ENCODE peak calls at places on chromosomes 7 and 10, in five cellular contexts. N is NCI-H1436, Z is HT1080, T is IMR-90, Q is WTC11. J is an unnamed sample.

GRCh38 chr7:27148776-27149641 is 1.4 kb upstream of the HOXA6 start:
- DNase-seq in N (no peak), Z (no peak), T (no peak), Q (no peak), J (peak; percentile 41)

GRCh38 chr7:28626629-28627262 is 214.4 kb downstream of the CREB5 start:
- DNase-seq in N (peak; percentile 38), Z (peak; percentile 24), T (peak; percentile 36), Q (peak; percentile 70), J (no peak)

GRCh38 chr10:67779455-67780205 is 58.4 kb downstream of the DNAJC12 start:
- DNase-seq in N (peak; percentile 43), Z (peak; percentile 67), T (peak; percentile 84), Q (peak; percentile 54), J (peak; percentile 61)

GRCh38 chr7:50497068-50497642 is 47.0 kb upstream of the FIGNL1 start:
- DNase-seq in N (no peak), Z (peak; percentile 24), T (peak; percentile 12), Q (no peak), J (no peak)

GRCh38 chr10:90751107-90751997 is 106.5 kb downstream of the HTR7 start:
- DNase-seq in N (peak; percentile 4), Z (peak; percentile 54), T (peak; percentile 42), Q (peak; percentile 76), J (peak; percentile 57)

GRCh38 chr7:105642264-105642663 is 61.0 kb upstream of the EFCAB10 start:
- DNase-seq in N (no peak), Z (no peak), T (no peak), Q (no peak), J (no peak)

GRCh38 chr7:115352375-115352774 is 430.5 kb downstream of the MDFIC start:
- DNase-seq in N (no peak), Z (peak; percentile 72), T (peak; percentile 91), Q (no peak), J (no peak)

GRCh38 chr7:38369816-38370493 is 96.5 kb upstream of the TARP start:
- DNase-seq in N (no peak), Z (peak; percentile 55), T (peak; percentile 85), Q (peak; percentile 97), J (peak; percentile 91)

GRCh38 chr10:113084031-113084430 is 134.0 kb downstream of the TCF7L2 start:
- DNase-seq in N (no peak), Z (peak; percentile 36), T (peak; percentile 87), Q (no peak), J (no peak)

GRCh38 chr10:96352587-96352986 is 6.2 kb downstream of the OPALIN start:
- DNase-seq in N (no peak), Z (no peak), T (no peak), Q (no peak), J (no peak)

GRCh38 chr7:50264908-50265307 is 39.6 kb upstream of the IKZF1 start:
- DNase-seq in N (no peak), Z (peak; percentile 44), T (no peak), Q (no peak), J (no peak)

GRCh38 chr10:114103286-114103685 is 59.6 kb downstream of the ADRB1 start:
- DNase-seq in N (peak; percentile 15), Z (peak; percentile 63), T (peak; percentile 67), Q (no peak), J (no peak)

GRCh38 chr7:90749774-90750173 is 153.7 kb downstream of the CDK14 start:
- DNase-seq in N (peak; percentile 7), Z (no peak), T (peak; percentile 33), Q (no peak), J (no peak)

GRCh38 chr7:44473295-44473694 is 17.2 kb downstream of the NUDCD3 start:
- DNase-seq in N (no peak), Z (peak; percentile 39), T (peak; percentile 45), Q (no peak), J (no peak)

GRCh38 chr7:2330506-2330905 is 16.3 kb upstream of the SNX8 start:
- DNase-seq in N (no peak), Z (no peak), T (no peak), Q (no peak), J (no peak)

GRCh38 chr10:5528989-5529701 is 4.4 kb downstream of the CALML3 start:
- DNase-seq in N (no peak), Z (no peak), T (no peak), Q (no peak), J (no peak)

GRCh38 chr7:134701272-134701671 is 54.6 kb downstream of the BPGM start:
- DNase-seq in N (no peak), Z (peak; percentile 51), T (peak; percentile 42), Q (no peak), J (no peak)

GRCh38 chr7:7681191-7681935 is 37.0 kb downstream of the RPA3 start:
- DNase-seq in N (peak; percentile 91), Z (peak; percentile 50), T (peak; percentile 61), Q (no peak), J (no peak)

GRCh38 chr7:41824284-41824683 is 121.4 kb upstream of the INHBA start:
- DNase-seq in N (no peak), Z (peak; percentile 50), T (peak; percentile 71), Q (no peak), J (no peak)

J was measured in ecto neural progenitor cell.